ENCODE peak calls at places on chromosomes 13 and 19, in six cellular contexts. E is ovary, T is WTC11, F is B cell, X is breast epithelium, U is fibroblast of mammary gland. G is an unnamed sample.
A peak's percentile ranks its signal among the peaks of the same experiment; 100 is the strongest.

GRCh38 chr19:41939861-41940442 is 11.7 kb upstream of the ERFL start:
- DNase-seq in F (peak; percentile 94), U (no peak), X (no peak), T (peak; percentile 46), E (no peak), G (peak; percentile 88)

GRCh38 chr13:111302045-111302722 is 18.3 kb upstream of the TEX29 start:
- DNase-seq in X (no peak), U (no peak), F (no peak), E (no peak), T (no peak), G (no peak)

GRCh38 chr19:58021541-58022282 is 12.1 kb upstream of the ZSCAN1 start:
- DNase-seq in F (peak; percentile 80), X (peak; percentile 42), U (peak; percentile 61), T (peak; percentile 84), E (no peak), G (no peak)

GRCh38 chr13:109297628-109298027 is 488.8 kb downstream of the IRS2 start:
- DNase-seq in T (no peak), X (no peak), E (no peak), F (no peak), U (peak; percentile 96), G (no peak)

GRCh38 chr19:18225702-18226468 is at the start of gene PDE4C:
- DNase-seq in T (peak; percentile 43), F (no peak), X (no peak), U (no peak), E (peak; percentile 54), G (no peak)

GRCh38 chr19:3368441-3368795 is 2.0 kb downstream of the NFIC start:
- DNase-seq in F (no peak), T (no peak), E (no peak), X (no peak), U (no peak), G (no peak)

GRCh38 chr19:58059003-58059671 is at the start of gene ZNF135:
- DNase-seq in U (peak; percentile 73), X (peak; percentile 87), T (peak; percentile 90), F (peak; percentile 98), E (peak; percentile 95), G (peak; percentile 57)

GRCh38 chr19:10780368-10780767 is 55.6 kb downstream of the TMED1 start:
- DNase-seq in F (no peak), X (peak; percentile 24), T (no peak), U (peak; percentile 98), E (no peak), G (no peak)

GRCh38 chr13:28750187-28751045 is 31.6 kb upstream of the SLC46A3 start:
- DNase-seq in U (no peak), E (no peak), F (no peak), T (no peak), X (no peak), G (no peak)

GRCh38 chr19:51501594-51502263 is at the start of gene SIGLEC12:
- DNase-seq in T (no peak), X (no peak), U (no peak), E (no peak), F (no peak), G (peak; percentile 41)

GRCh38 chr19:7177926-7178325 is 108.4 kb downstream of the ZNF557 start:
- DNase-seq in T (no peak), F (no peak), U (peak; percentile 45), X (no peak), E (no peak), G (no peak)

GRCh38 chr19:19554074-19555023 is 16.3 kb downstream of the CILP2 start:
- DNase-seq in U (peak; percentile 48), T (peak; percentile 84), F (peak; percentile 77), E (no peak), X (no peak), G (peak; percentile 88)

GRCh38 chr13:111636271-111636670 is 315.8 kb downstream of the TEX29 start:
- DNase-seq in X (no peak), E (no peak), T (no peak), U (no peak), F (no peak), G (no peak)

GRCh38 chr13:89816404-89816803 is 1531.1 kb upstream of the MIR17HG start:
- DNase-seq in U (no peak), X (no peak), F (no peak), E (no peak), T (no peak), G (no peak)

GRCh38 chr19:47511681-47512080 is 3.2 kb downstream of the NAPA start:
- DNase-seq in T (no peak), E (peak; percentile 64), F (no peak), X (no peak), U (peak; percentile 79), G (no peak)

GRCh38 chr13:92735909-92736308 is 490.7 kb upstream of the GPC6 start:
- DNase-seq in T (no peak), F (no peak), X (no peak), U (no peak), E (no peak), G (no peak)

GRCh38 chr13:107551521-107551920 is 663.8 kb downstream of the LIG4 start:
- DNase-seq in E (no peak), F (no peak), X (no peak), T (no peak), U (no peak), G (no peak)

DNA sequence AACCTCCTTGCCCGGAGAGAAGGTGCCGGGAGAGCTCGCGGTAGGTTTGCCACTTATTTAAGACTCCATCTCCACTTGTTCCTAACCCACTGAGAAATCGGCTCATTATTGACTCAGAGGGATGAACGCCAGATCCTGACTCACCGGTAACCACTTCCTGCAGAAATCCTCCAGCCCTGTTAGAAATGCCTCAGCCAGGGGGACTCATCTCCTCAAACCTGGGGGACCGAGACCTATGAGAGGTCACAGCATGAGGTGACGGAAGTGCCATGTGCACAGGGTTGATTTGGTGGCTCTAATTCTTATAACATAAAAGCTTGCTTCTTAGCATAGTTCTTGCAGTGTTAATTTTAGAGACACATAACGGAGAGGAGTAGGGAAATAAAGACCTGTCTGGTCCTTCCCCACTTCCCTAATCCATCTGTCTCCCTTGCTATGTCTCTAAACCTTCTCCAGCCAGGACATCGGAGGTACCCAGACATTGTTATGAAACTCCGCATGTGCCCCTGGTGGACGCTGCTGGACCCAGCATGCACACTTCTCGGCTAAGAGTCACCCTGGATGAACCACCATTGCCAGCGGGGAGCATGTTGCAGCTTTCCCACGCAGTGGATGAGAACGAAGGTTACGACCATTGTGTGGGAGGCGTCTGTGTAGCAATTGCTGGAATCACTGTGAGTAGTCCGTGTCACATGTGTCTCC is 158.9 kb downstream of the EFNB2 start:
- DNase-seq in U (peak; percentile 98), E (no peak), X (no peak), T (no peak), F (no peak), G (no peak)
- TF ChIP-seq CTCF in U (peak; percentile 54), E (no peak), X (no peak), T (no peak), F (no peak), G (no peak)

GRCh38 chr19:16514383-16515019 is 18.3 kb downstream of the C19orf44 start:
- DNase-seq in T (peak; percentile 36), X (no peak), E (no peak), U (no peak), F (no peak), G (no peak)
- TF ChIP-seq CTCF in T (no peak), X (no peak), E (no peak), U (no peak), F (no peak), G (no peak)

GRCh38 chr13:113956571-113956970 is 17.3 kb downstream of the C13orf46 start:
- DNase-seq in T (no peak), X (no peak), F (no peak), E (no peak), U (no peak), G (no peak)

GRCh38 chr13:113955691-113956090 is 18.2 kb downstream of the C13orf46 start:
- DNase-seq in U (no peak), T (no peak), F (no peak), E (no peak), X (no peak), G (no peak)

GRCh38 chr13:113953561-113953960 is 20.3 kb downstream of the C13orf46 start:
- DNase-seq in E (no peak), T (no peak), X (no peak), U (no peak), F (no peak), G (no peak)

GRCh38 chr13:113954046-113954841 is 19.6 kb downstream of the C13orf46 start:
- DNase-seq in F (no peak), T (no peak), X (no peak), U (no peak), E (no peak), G (no peak)

DNA sequence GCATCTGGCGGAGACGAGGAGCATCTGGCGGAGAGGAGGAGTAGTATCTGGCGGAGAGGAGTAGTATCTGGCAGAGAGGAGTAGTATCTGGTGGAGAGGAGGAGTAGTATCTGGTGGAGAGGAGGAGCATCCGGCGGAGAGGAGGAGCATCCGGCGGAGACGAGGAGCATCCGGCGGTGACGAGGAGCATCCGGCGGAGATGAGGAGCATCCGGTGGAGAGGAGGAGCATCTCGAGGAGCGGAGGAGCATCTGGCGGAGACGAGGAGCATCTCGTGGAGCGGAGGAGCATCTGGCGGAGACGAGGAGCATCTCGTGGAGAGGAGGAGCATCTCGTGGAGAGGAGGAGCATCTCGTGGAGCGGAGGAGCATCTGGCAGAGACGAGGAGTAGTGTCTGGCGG is 18.6 kb downstream of the C13orf46 start:
- DNase-seq in E (no peak), F (no peak), X (no peak), U (no peak), T (no peak), G (no peak)
- TF ChIP-seq CTCF in E (no peak), F (no peak), X (no peak), U (no peak), T (no peak), G (no peak)

DNA sequence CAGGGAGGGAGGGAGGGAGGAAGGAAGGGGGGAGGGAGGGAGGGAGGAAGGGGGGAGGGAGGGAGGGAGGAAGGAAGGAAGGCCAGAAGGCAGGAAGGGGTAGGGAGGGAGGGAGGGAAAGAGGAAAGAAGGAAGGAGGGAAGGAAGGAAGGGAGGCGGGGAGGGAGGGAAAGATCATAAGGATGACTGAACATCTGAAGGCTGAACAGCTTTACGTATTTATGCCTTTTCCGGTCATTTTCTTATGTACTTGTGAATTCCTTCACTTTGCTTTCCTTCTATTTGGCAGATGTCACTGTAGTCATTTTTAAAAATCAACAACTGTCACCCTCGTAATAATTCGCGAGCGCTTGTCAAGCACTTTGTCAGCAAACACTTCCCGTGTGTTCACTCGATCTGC is 6.6 kb upstream of the TTYH1 start:
- DNase-seq in E (no peak), T (no peak), F (no peak), U (no peak), X (no peak), G (no peak)
- TF ChIP-seq CTCF in E (no peak), T (no peak), F (no peak), U (no peak), X (no peak), G (no peak)